ENCODE peak calls at places on chromosome 16, in five cellular contexts. K is mammary epithelial cell, R is AG08395, X is neuronal stem cell, Z is retina. O is an unnamed sample.

GRCh38 chr16:11340710-11341109 is 4.5 kb upstream of the RMI2 start:
- DNase-seq in K (no peak), R (no peak), Z (no peak), X (no peak), O (no peak)

GRCh38 chr16:18783430-18784341 is 6.4 kb downstream of the RPS15A start:
- DNase-seq in X (no peak), Z (no peak), R (no peak), K (no peak), O (no peak)

GRCh38 chr16:47461598-47462266 is 601 bp downstream of the PHKB start:
- DNase-seq in X (no peak), K (peak), Z (no peak), R (peak), O (peak)

GRCh38 chr16:84509032-84509950 is 4.8 kb upstream of the MEAK7 start:
- DNase-seq in R (no peak), Z (no peak), K (no peak), X (no peak), O (no peak)

GRCh38 chr16:4510131-4510530 is 28.4 kb downstream of the CDIP1 start:
- DNase-seq in Z (no peak), K (no peak), X (no peak), R (no peak), O (no peak)

GRCh38 chr16:88366032-88366703 is 16.6 kb upstream of the ZNF469 start:
- DNase-seq in R (no peak), X (no peak), K (no peak), Z (no peak), O (no peak)

GRCh38 chr16:1379054-1379862 is 27.5 kb downstream of the GNPTG start:
- DNase-seq in R (peak), X (peak), K (peak), Z (peak), O (peak)

GRCh38 chr16:88703486-88704309 is 2.5 kb downstream of the RNF166 start:
- DNase-seq in Z (no peak), K (no peak), X (no peak), R (no peak), O (no peak)

GRCh38 chr16:23146877-23147601 is 2.2 kb downstream of the USP31 start:
- DNase-seq in X (no peak), Z (no peak), K (peak), R (no peak), O (no peak)

GRCh38 chr16:76729525-76729924 is 452.3 kb downstream of the CNTNAP4 start:
- DNase-seq in K (peak), R (no peak), X (no peak), Z (no peak), O (no peak)

GRCh38 chr16:88785106-88785924 is at the start of gene PIEZO1:
- DNase-seq in Z (peak), R (peak), X (no peak), K (peak), O (no peak)

GRCh38 chr16:71626018-71626857 is at the start of gene MARVELD3:
- DNase-seq in Z (peak), K (peak), R (no peak), X (no peak), O (peak)

GRCh38 chr16:19745286-19746018 is 27.4 kb downstream of the IQCK start:
- DNase-seq in Z (no peak), X (no peak), K (no peak), R (peak), O (no peak)

GRCh38 chr16:72961115-72961832 is 86.7 kb downstream of the ZFHX3 start:
- DNase-seq in R (peak), Z (peak), X (no peak), K (no peak), O (peak)

GRCh38 chr16:89295915-89296314 is 78.4 kb downstream of the ZNF778 start:
- DNase-seq in K (no peak), R (no peak), Z (no peak), X (no peak), O (no peak)

GRCh38 chr16:85528528-85529387 is 84.4 kb upstream of the GSE1 start:
- DNase-seq in K (no peak), Z (no peak), R (no peak), X (no peak), O (peak)

GRCh38 chr16:84999200-84999599 is 12.1 kb downstream of the ZDHHC7 start:
- DNase-seq in R (no peak), X (no peak), K (no peak), Z (no peak), O (no peak)

GRCh38 chr16:85431431-85432124 is 181.5 kb upstream of the GSE1 start:
- DNase-seq in Z (peak), X (no peak), R (no peak), K (no peak), O (no peak)

GRCh38 chr16:27401768-27402568 is at the start of gene IL21R:
- DNase-seq in X (no peak), Z (peak), R (peak), K (no peak), O (no peak)

GRCh38 chr16:81493755-81494433 is 49.3 kb downstream of the CMIP start:
- DNase-seq in K (peak), X (no peak), R (peak), Z (peak), O (peak)

GRCh38 chr16:49534901-49535300 is 161.3 kb downstream of the C16orf78 start:
- DNase-seq in K (no peak), X (no peak), Z (no peak), R (no peak), O (no peak)

GRCh38 chr16:1324286-1324826 is 9.1 kb upstream of the BAIAP3 start:
- DNase-seq in Z (no peak), R (no peak), K (no peak), X (no peak), O (no peak)

GRCh38 chr16:81564368-81565060 is 119.9 kb downstream of the CMIP start:
- DNase-seq in K (no peak), R (no peak), X (no peak), Z (peak), O (no peak)

GRCh38 chr16:58217341-58217925 is 19.5 kb upstream of the CSNK2A2 start:
- DNase-seq in Z (no peak), X (no peak), R (no peak), K (no peak), O (no peak)

GRCh38 chr16:68061396-68061795 is 23.8 kb upstream of the NFATC3 start:
- DNase-seq in R (no peak), K (no peak), X (no peak), Z (no peak), O (no peak)

GRCh38 chr16:88120812-88121211 is 169.6 kb downstream of the BANP start:
- DNase-seq in Z (no peak), R (no peak), X (no peak), K (no peak), O (no peak)

O was measured in trophoblast cell.